ENCODE peak calls at places on chromosomes 2 and 18, in nine cellular contexts. Z is aorta; Q is AG04450; N is heart right ventricle; K is right cardiac atrium; R is Panc1; X is cardiac muscle cell; D is A673; Y is CD8-positive, alpha-beta T cell. S is an unnamed sample. For H3K9me3, the result is how much of the 10 kb centered on the place peaks cover.

GRCh38 chr2:4258563-4258962 is 555.2 kb downstream of the DCDC2C start:
- DNase-seq in Y (no peak), R (no peak), Q (no peak), X (no peak), K (no peak), D (peak), Z (no peak), N (no peak), S (no peak)

GRCh38 chr2:74690571-74690970 is 36.5 kb downstream of the SEMA4F start:
- DNase-seq in Q (peak), N (no peak), D (peak), Z (no peak), R (peak), X (peak), K (no peak), Y (no peak), S (peak)

GRCh38 chr18:34153711-34154110 is 71.0 kb downstream of the NOL4 start:
- DNase-seq in Z (no peak), Y (no peak), X (no peak), K (no peak), R (peak), N (no peak), Q (no peak), D (peak), S (peak)

GRCh38 chr2:144323946-144324345 is 196.0 kb downstream of the ZEB2 start:
- DNase-seq in R (no peak), N (no peak), D (no peak), Z (no peak), X (no peak), Y (no peak), Q (no peak), K (no peak), S (no peak)

GRCh38 chr18:34742761-34743366 is 32.8 kb downstream of the DTNA start:
- DNase-seq in Q (no peak), D (no peak), N (no peak), Y (no peak), X (no peak), Z (no peak), K (no peak), R (no peak), S (no peak)

GRCh38 chr2:80499095-80499494 is 194.5 kb upstream of the LRRTM1 start:
- DNase-seq in K (peak), Z (no peak), Q (peak), Y (no peak), R (no peak), N (no peak), D (peak), X (peak), S (no peak)

GRCh38 chr18:38940863-38941531 is 1375.4 kb upstream of the CELF4 start:
- DNase-seq in Z (no peak), K (no peak), Y (peak), X (no peak), D (peak), Q (no peak), R (peak), N (no peak), S (no peak)

GRCh38 chr2:172098650-172099471 is 3.8 kb downstream of the DLX2 start:
- DNase-seq in Z (no peak), N (no peak), R (no peak), Q (no peak), K (peak), X (peak), Y (no peak), D (peak), S (no peak)

GRCh38 chr2:120252207-120253020 is at the start of gene RALB:
- DNase-seq in K (peak), Z (peak), D (peak), X (peak), Q (peak), Y (peak), R (peak), N (peak), S (no peak)

GRCh38 chr2:195318440-195319111 is 338.4 kb upstream of the SLC39A10 start:
- DNase-seq in R (no peak), Y (peak), D (peak), X (peak), N (no peak), Z (no peak), K (no peak), Q (no peak), S (no peak)

GRCh38 chr18:4455113-4455811 is at the start of gene DLGAP1:
- DNase-seq in Z (peak), Q (no peak), R (no peak), X (peak), N (peak), D (peak), K (peak), Y (no peak), S (no peak)

GRCh38 chr18:79365701-79366100 is 30.0 kb upstream of the NFATC1 start:
- DNase-seq in Q (no peak), Z (no peak), N (no peak), K (no peak), Y (no peak), X (no peak), D (no peak), R (no peak), S (no peak)

GRCh38 chr18:11310476-11311086 is 161.2 kb upstream of the PIEZO2 start:
- DNase-seq in K (peak), R (peak), Y (no peak), X (peak), D (peak), Z (peak), Q (no peak), N (peak), S (no peak)

GRCh38 chr18:27991391-27991790 is 185.5 kb downstream of the CDH2 start:
- DNase-seq in K (no peak), N (no peak), R (no peak), Z (no peak), D (no peak), Y (no peak), Q (no peak), X (no peak), S (no peak)

DNA sequence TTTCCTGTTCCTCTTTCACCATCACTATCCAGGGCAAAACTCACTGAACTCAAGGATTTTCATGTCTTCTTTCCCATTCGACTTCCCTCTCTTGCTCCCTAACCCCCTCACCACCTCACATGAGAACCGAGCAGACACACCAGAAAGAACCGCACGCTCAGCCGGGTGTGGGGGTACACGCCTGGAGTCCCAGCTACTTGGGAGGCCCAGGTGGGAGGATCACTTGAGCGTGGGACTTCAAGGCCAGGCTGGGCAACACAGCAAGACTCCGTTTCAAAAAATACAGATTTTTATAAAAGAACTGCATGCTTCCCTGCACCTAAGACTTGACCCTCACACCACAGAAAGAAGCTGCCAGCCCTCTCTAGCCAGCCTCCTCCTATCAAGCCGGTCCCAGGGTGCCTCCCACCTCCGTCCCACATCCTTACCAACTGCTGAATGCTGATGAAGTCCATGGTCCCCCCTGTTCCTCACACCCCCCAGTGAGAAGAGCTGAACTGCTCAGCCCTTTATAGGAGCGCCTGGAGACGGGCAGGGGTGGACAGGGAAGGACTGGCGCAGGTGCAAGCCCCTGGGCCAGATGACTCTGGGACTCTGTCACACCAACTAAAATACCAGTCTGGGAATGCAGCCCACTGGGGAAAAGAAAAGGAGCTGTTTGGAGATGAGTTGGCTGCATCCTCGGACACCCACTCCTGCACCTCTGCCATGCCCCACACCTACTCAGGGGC is at the start of gene ANKRD23:
- DNase-seq in D (no peak), N (no peak), K (peak), Y (no peak), R (no peak), Q (no peak), Z (no peak), X (no peak), S (no peak)
- H3K27ac ChIP-seq in D (no peak), N (no peak), K (peak), Y (no peak), R (no peak), Q (no peak), Z (no peak), X (peak), S (no peak)

DNA sequence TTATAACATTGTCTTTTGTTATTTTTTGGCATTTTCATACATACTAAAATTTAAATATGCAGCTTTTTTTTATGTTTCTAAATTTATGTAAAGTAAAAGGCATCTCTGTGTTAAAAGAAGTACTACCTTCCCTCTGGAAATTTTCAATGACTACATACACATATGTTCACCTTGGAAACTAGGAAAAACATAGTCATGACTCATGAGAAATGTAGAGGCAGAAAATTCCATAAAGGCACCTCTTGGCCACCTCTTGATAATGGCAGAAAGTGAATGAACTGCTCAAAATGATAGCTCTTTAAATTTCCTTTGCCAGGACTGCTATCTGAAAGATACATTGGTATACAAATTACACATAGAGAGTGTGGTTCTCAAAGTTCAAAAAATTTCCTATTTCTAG is 889.1 kb upstream of the ZEB2 start:
- DNase-seq in R (no peak), N (no peak), D (no peak), X (no peak), Q (no peak), Z (no peak), K (no peak), Y (no peak), S (no peak)
- H3K9me3 ChIP-seq in R (under half), N (under half), D (under half), X (under half), Q (under half), Z (under half), K (under half), Y (under half), S (under half)

GRCh38 chr2:235925250-235925919 is 242.8 kb downstream of the GBX2 start:
- DNase-seq in Q (no peak), Y (no peak), X (no peak), Z (no peak), N (no peak), K (no peak), D (no peak), R (no peak), S (no peak)
- H3K27ac ChIP-seq in Q (no peak), Y (no peak), X (no peak), Z (no peak), N (no peak), K (no peak), D (no peak), R (no peak), S (no peak)

DNA sequence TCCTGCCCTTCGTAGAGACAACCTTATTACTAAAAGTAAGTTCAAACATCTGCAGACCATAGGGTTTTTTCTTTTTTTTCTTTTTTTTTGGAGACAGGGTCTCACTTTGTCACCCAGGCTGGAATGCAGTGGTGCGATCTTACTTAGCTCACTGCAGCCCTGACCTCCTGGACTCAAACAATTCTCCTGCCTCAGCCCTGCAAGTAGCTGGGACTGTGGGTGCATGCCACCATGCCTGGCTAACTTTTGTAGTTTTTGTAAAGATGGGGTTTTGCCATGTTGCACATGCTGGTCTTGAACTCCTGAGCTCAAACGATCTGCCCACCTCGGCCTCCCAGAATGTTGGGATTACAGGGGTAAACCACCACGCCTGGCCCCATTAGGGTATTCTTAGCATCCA is 32.4 kb downstream of the HADHA start:
- DNase-seq in N (no peak), X (no peak), Q (no peak), Y (no peak), K (no peak), Z (no peak), D (no peak), R (no peak), S (no peak)
- H3K9me3 ChIP-seq in N (under half), X (under half), Q (under half), Y (under half), K (under half), Z (under half), D (under half), R (under half), S (under half)

GRCh38 chr2:225042800-225043167 is 516 bp upstream of the DOCK10 start:
- DNase-seq in K (no peak), Q (no peak), R (no peak), X (no peak), Z (peak), D (peak), N (no peak), Y (no peak), S (no peak)
- H3K27ac ChIP-seq in K (no peak), Q (peak), R (no peak), X (no peak), Z (no peak), D (no peak), N (no peak), Y (peak), S (no peak)

GRCh38 chr18:71899183-71899582 is 645.0 kb downstream of the CBLN2 start:
- DNase-seq in Z (no peak), R (no peak), Y (no peak), K (no peak), N (no peak), X (no peak), D (no peak), Q (no peak), S (no peak)
- H3K9me3 ChIP-seq in Z (under half), R (under half), Y (under half), K (under half), N (under half), X (under half), D (under half), Q (under half), S (under half)

DNA sequence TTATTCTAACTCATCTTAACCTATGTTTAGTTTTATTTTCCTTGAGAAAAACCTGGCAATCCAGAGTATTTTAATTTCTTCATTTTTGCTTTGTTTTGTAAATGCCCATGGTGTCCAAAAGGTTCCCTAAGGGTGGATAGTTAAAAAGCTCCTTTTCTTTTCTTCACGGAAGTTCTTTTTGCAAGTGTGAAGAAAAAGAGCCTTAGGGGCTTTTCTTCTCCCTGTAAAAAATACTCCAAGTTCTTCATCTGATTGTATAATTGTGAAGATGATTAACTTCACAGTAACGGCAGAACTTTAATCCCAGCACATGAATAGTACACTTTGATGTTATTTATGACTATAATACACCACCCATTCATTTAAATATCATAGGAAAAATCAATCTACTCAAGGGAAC is 530.2 kb upstream of the LINC00305 start:
- DNase-seq in Y (no peak), X (no peak), R (no peak), N (no peak), D (no peak), Q (no peak), K (no peak), Z (no peak), S (no peak)
- H3K27ac ChIP-seq in Y (no peak), X (no peak), R (no peak), N (no peak), D (no peak), Q (no peak), K (no peak), Z (no peak), S (peak)

GRCh38 chr2:34423301-34423700 is 824.2 kb upstream of the FAM98A start:
- DNase-seq in Z (no peak), D (no peak), K (no peak), N (no peak), Y (no peak), R (no peak), X (no peak), Q (no peak), S (no peak)
- H3K9me3 ChIP-seq in Z (under half), D (under half), K (under half), N (under half), Y (under half), R (under half), X (under half), Q (under half), S (under half)